ENCODE peak calls at places on chromosomes 3 and 15, in eight cellular contexts. M is RWPE2, I is OCI-LY7, O is psoas muscle, Q is ovary, U is body of pancreas, R is endothelial cell of umbilical vein, X is cardiac muscle cell. F is an unnamed sample.
A peak's percentile ranks its signal among the peaks of the same experiment; 100 is the strongest.

GRCh38 chr15:93520206-93520605 is 431.2 kb upstream of the RGMA start:
- DNase-seq in X (peak; percentile 21), O (peak; percentile 57), U (no peak), R (no peak), I (no peak), Q (no peak), M (no peak), F (no peak)

GRCh38 chr15:70833897-70834765 is 19.8 kb downstream of the LARP6 start:
- DNase-seq in I (no peak), U (peak; percentile 57), M (peak; percentile 90), R (peak; percentile 76), Q (no peak), O (no peak), X (no peak), F (no peak)

GRCh38 chr3:178382388-178383061 is 153.7 kb upstream of the KCNMB2 start:
- DNase-seq in U (no peak), M (no peak), R (peak; percentile 95), I (no peak), X (no peak), Q (no peak), O (no peak), F (no peak)

GRCh38 chr3:115204470-115204869 is 57.4 kb upstream of the ZBTB20 start:
- DNase-seq in I (no peak), O (no peak), R (no peak), X (no peak), Q (no peak), U (no peak), M (no peak), F (no peak)

GRCh38 chr3:155031191-155031590 is 48.9 kb upstream of the MME start:
- DNase-seq in M (no peak), O (no peak), X (no peak), I (no peak), R (no peak), Q (no peak), U (no peak), F (no peak)

GRCh38 chr15:39213385-39213840 is 367.5 kb upstream of the THBS1 start:
- DNase-seq in I (no peak), Q (peak; percentile 51), U (peak; percentile 66), X (peak; percentile 94), O (no peak), M (peak; percentile 92), R (no peak), F (no peak)

GRCh38 chr3:190504354-190505125 is 9.3 kb upstream of the IL1RAP start:
- DNase-seq in O (no peak), X (peak; percentile 18), I (peak; percentile 5), U (no peak), R (peak; percentile 52), M (no peak), Q (no peak), F (no peak)

GRCh38 chr15:31128919-31129768 is 27.6 kb upstream of the TRPM1 start:
- DNase-seq in Q (peak; percentile 33), R (peak; percentile 78), O (peak; percentile 46), M (no peak), I (peak; percentile 66), X (peak; percentile 75), U (peak; percentile 76), F (peak; percentile 13)

GRCh38 chr15:39788108-39788507 is 5.5 kb upstream of the FSIP1 start:
- DNase-seq in O (no peak), I (no peak), M (no peak), R (peak; percentile 34), X (no peak), U (no peak), Q (no peak), F (no peak)

GRCh38 chr15:29934251-29934650 is 112.0 kb upstream of the TJP1 start:
- DNase-seq in X (no peak), Q (no peak), I (no peak), R (peak; percentile 67), O (no peak), U (no peak), M (no peak), F (no peak)

GRCh38 chr15:65945616-65946015 is 76.3 kb downstream of the RAB11A start:
- DNase-seq in X (no peak), U (no peak), O (no peak), Q (no peak), R (no peak), I (peak; percentile 24), M (no peak), F (no peak)

DNA sequence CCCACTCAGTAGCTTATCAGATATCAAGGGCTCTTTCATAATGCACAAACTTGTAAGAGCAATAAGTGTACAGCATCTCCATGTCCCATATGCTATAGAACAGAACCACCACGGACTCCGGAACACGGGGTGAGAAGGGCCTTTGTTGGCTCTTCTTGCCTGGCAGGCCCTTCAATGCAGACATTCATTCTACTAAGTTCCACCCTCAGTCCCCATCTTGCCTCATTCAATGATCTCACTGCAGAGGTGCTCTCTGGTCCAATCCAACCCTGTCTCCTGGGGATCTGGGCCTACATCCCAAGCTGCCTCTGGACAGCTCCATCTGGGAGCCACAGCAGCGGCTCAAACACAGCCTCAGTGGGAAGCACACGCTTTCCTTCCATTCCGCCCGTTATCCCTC is 16.8 kb downstream of the HACD2 start:
- DNase-seq in R (no peak), I (no peak), U (no peak), Q (no peak), X (no peak), M (no peak), O (no peak), F (no peak)
- H3K4me1 ChIP-seq in R (no peaks in the 10 kb centered on the region), I (no peaks in the 10 kb centered on the region), U (peaks cover 9% of the 10 kb centered on the region), Q (no peaks in the 10 kb centered on the region), X (peaks cover 4% of the 10 kb centered on the region), M (no peaks in the 10 kb centered on the region), O (no peaks in the 10 kb centered on the region), F (peaks cover 3% of the 10 kb centered on the region)

GRCh38 chr3:109284071-109284470 is 32.2 kb downstream of the DPPA2 start:
- DNase-seq in U (no peak), O (no peak), Q (no peak), M (no peak), R (no peak), X (no peak), I (no peak), F (no peak)
- TF ChIP-seq CTCF in U (no peak), O (no peak), Q (no peak), M (no peak), R (no peak), X (no peak), I (no peak), F (no peak)

GRCh38 chr3:153079386-153079785 is 82.6 kb upstream of the RAP2B start:
- DNase-seq in R (no peak), O (no peak), Q (no peak), I (no peak), U (no peak), M (no peak), X (no peak), F (no peak)
- H3K4me1 ChIP-seq in R (peaks cover 6% of the 10 kb centered on the region), O (no peaks in the 10 kb centered on the region), Q (no peaks in the 10 kb centered on the region), I (no peaks in the 10 kb centered on the region), U (no peaks in the 10 kb centered on the region), M (no peaks in the 10 kb centered on the region), X (no peaks in the 10 kb centered on the region), F (no peaks in the 10 kb centered on the region)

DNA sequence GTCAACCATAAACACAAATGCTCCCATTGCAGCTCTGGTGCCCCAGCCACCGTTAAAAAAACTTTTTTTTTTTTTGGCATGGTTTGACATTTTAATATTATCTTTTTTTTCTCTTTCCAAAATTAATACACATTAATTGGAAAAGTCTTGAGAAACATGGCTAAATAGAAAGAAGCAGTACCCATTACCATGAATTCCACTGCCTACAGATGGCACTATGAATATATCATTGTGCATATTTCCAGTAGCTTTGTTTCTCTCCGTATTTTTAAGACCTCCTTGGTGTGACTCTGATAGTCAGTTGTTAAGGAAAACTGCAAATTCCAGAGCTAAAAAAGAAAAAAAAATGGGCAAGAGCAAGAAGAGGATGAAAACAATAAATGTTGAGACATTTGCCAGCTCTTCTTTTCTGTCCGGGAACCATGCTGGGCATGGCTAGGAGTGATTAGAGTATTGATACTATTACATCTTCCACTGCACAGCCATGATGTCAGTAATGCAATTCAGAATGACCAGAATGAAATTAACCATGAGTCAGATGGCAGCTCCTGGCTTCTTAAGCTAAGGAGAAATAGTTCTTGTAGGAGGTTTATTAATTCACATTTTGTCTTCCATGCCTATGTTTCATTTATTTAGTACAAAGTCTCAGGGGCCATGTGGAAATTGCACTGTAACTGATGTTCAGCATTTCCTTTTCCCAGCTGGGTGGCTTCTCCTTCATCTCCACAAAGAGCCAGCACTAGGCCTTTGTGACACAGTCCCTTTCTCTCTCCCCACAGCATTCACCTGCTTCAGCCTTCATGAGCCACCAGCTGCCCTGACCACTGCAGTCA is 31.9 kb downstream of the SLC7A14 start:
- DNase-seq in O (no peak), M (no peak), X (no peak), Q (no peak), R (peak; percentile 25), I (no peak), U (no peak), F (no peak)
- TF ChIP-seq CTCF in O (no peak), M (peak; percentile 20), X (peak; percentile 20), Q (no peak), R (no peak), I (peak; percentile 32), U (no peak), F (no peak)

DNA sequence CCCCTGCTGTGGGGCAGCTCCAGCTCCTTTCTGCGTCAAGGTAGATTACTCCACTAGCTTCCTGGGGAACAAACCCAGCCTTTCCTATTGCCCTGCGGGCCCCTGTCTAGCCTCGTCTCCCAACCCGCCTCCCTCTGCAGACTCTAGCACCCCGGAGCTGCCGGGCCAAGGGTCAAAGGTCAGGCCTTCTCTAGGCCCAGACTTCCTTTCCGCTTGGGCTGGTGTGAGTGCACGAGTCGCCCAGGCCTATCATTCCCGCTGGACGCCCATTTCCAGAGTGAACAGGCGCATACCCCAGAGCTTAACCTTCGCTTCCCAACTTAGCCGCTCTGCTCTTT is 11.6 kb upstream of the ONECUT1 start:
- DNase-seq in M (no peak), I (no peak), R (no peak), X (no peak), U (no peak), O (no peak), Q (no peak), F (no peak)
- H3K4me1 ChIP-seq in M (no peaks in the 10 kb centered on the region), I (peaks cover 5% of the 10 kb centered on the region), R (peaks cover 8% of the 10 kb centered on the region), X (peaks cover 5% of the 10 kb centered on the region), U (peaks cover 57% of the 10 kb centered on the region), O (peaks cover 21% of the 10 kb centered on the region), Q (peaks cover 7% of the 10 kb centered on the region), F (peaks cover 29% of the 10 kb centered on the region)

GRCh38 chr3:139601191-139601961 is 61.8 kb upstream of the RBP1 start:
- DNase-seq in M (peak; percentile 77), U (no peak), I (no peak), X (no peak), R (no peak), Q (no peak), O (no peak), F (no peak)

DNA sequence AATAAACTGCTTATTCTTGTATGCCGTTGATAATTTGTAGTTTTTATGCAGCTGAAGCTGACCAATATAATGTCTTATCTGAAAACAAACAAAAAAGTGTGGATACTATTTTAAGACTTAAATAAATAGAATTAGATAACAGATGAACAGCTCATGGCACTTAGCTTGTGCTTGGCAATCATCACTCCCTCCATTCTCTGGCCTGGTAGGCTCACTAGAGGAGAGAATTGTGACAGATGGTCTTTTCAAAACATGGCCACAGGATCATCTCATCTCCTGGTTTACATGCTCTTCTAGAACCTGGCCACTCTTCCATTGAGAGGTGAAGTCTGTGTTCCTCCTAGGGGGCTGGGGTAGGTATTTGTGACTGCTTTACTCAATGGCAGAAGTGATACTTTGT is 58.4 kb upstream of the RBP1 start:
- DNase-seq in U (no peak), O (no peak), R (no peak), M (no peak), Q (no peak), X (no peak), I (no peak), F (no peak)
- TF ChIP-seq CTCF in U (no peak), O (no peak), R (no peak), M (no peak), Q (no peak), X (no peak), I (no peak), F (no peak)

GRCh38 chr3:78912217-78912616 is 855.6 kb downstream of the ROBO1 start:
- DNase-seq in U (no peak), I (no peak), Q (no peak), R (no peak), M (no peak), X (no peak), O (no peak), F (no peak)
- H3K4me1 ChIP-seq in U (no peaks in the 10 kb centered on the region), I (no peaks in the 10 kb centered on the region), Q (no peaks in the 10 kb centered on the region), R (no peaks in the 10 kb centered on the region), M (no peaks in the 10 kb centered on the region), X (no peaks in the 10 kb centered on the region), O (no peaks in the 10 kb centered on the region), F (peaks cover under 1% of the 10 kb centered on the region)